ENCODE peak calls at places on chromosomes 4 and X, in nine cellular contexts. G is cardiac fibroblast; O is NT2/D1; J is activated CD4-positive, alpha-beta T cell treated with anti-CD3 and anti-CD28 coated beads, Interleukin-2, amount 50 U/mL, for 1 hour; U is fibroblast of gingiva; C is T-helper 2 cell; M is body of pancreas; W is C1 segment of cervical spinal cord; Z is endodermal cell. Y is an unnamed sample.

GRCh38 chrX:104315555-104315954 is 60.8 kb upstream of the ESX1 start:
- DNase-seq in G (peak; percentile 38), O (no peak), J (no peak), U (peak; percentile 9), C (no peak), M (no peak), W (no peak), Z (no peak), Y (peak; percentile 50)

GRCh38 chrX:18210470-18210869 is 10.2 kb downstream of the BEND2 start:
- DNase-seq in G (peak; percentile 0), O (no peak), J (no peak), U (no peak), C (no peak), M (no peak), W (no peak), Z (no peak), Y (peak; percentile 2)

GRCh38 chr4:183142566-183143545 is 43.8 kb downstream of the WWC2 start:
- DNase-seq in G (peak; percentile 74), O (no peak), J (no peak), U (peak; percentile 74), C (no peak), M (peak; percentile 74), W (no peak), Z (no peak), Y (peak; percentile 40)

GRCh38 chr4:182604953-182605352 is 312.2 kb downstream of the DCTD start:
- DNase-seq in G (peak; percentile 13), O (no peak), J (no peak), U (no peak), C (no peak), M (no peak), W (no peak), Z (no peak), Y (no peak)

GRCh38 chr4:15893967-15894366 is 44.6 kb downstream of the FGFBP1 start:
- DNase-seq in G (peak; percentile 92), O (no peak), J (no peak), U (peak; percentile 83), C (no peak), M (no peak), W (no peak), Z (no peak), Y (peak; percentile 72)

GRCh38 chr4:173696011-173696410 is 166.0 kb upstream of the HAND2 start:
- DNase-seq in G (no peak), O (no peak), J (no peak), U (no peak), C (no peak), M (no peak), W (no peak), Z (no peak), Y (no peak)

GRCh38 chrX:11932423-11932822 is 174.4 kb downstream of the MSL3 start:
- DNase-seq in G (no peak), O (no peak), J (no peak), U (no peak), C (no peak), M (no peak), W (no peak), Z (no peak), Y (no peak)

GRCh38 chr4:3756343-3757059 is 9.7 kb upstream of the ADRA2C start:
- DNase-seq in G (no peak), O (no peak), J (no peak), U (no peak), C (no peak), M (no peak), W (no peak), Z (peak; percentile 77), Y (no peak)

GRCh38 chr4:156781852-156782251 is 189.7 kb downstream of the PDGFC start:
- DNase-seq in G (no peak), O (no peak), J (no peak), U (no peak), C (no peak), M (no peak), W (no peak), Z (no peak), Y (no peak)

GRCh38 chr4:150096625-150097024 is 18.4 kb downstream of the DCLK2 start:
- DNase-seq in G (no peak), O (no peak), J (no peak), U (no peak), C (no peak), M (no peak), W (no peak), Z (no peak), Y (no peak)

GRCh38 chrX:3262906-3263305 is 83.5 kb downstream of the MXRA5 start:
- DNase-seq in G (peak; percentile 77), O (no peak), J (no peak), U (peak; percentile 68), C (no peak), M (no peak), W (no peak), Z (no peak), Y (peak; percentile 77)

GRCh38 chr4:72312032-72312650 is 256.9 kb downstream of the ADAMTS3 start:
- DNase-seq in G (peak; percentile 95), O (peak; percentile 49), J (no peak), U (peak; percentile 92), C (no peak), M (peak; percentile 20), W (peak; percentile 62), Z (peak; percentile 75), Y (peak; percentile 97)

GRCh38 chr4:140718240-140718639 is 37.9 kb downstream of the TBC1D9 start:
- DNase-seq in G (peak; percentile 52), O (no peak), J (no peak), U (peak; percentile 58), C (no peak), M (no peak), W (no peak), Z (no peak), Y (peak; percentile 40)

GRCh38 chr4:122898370-122899150 is 23.8 kb downstream of the NUDT6 start:
- DNase-seq in G (peak; percentile 88), O (no peak), J (no peak), U (peak; percentile 84), C (no peak), M (no peak), W (no peak), Z (no peak), Y (peak; percentile 86)

GRCh38 chrX:138875472-138875871 is 164.0 kb upstream of the FGF13 start:
- DNase-seq in G (no peak), O (no peak), J (no peak), U (no peak), C (no peak), M (no peak), W (no peak), Z (no peak), Y (no peak)

GRCh38 chr4:58761563-58761962 is 1651.4 kb upstream of the IGFBP7 start:
- DNase-seq in G (no peak), O (no peak), J (no peak), U (no peak), C (no peak), M (no peak), W (no peak), Z (no peak), Y (no peak)

GRCh38 chr4:142095886-142096605 is 459.7 kb downstream of the IL15 start:
- DNase-seq in G (peak; percentile 93), O (no peak), J (no peak), U (peak; percentile 89), C (no peak), M (no peak), W (no peak), Z (no peak), Y (peak; percentile 93)

GRCh38 chr4:99612281-99612680 is 37.7 kb downstream of the MTTP start:
- DNase-seq in G (no peak), O (no peak), J (no peak), U (no peak), C (no peak), M (no peak), W (no peak), Z (no peak), Y (no peak)

GRCh38 chr4:3021627-3022026 is 52.7 kb downstream of the HTT-AS start:
- DNase-seq in G (no peak), O (no peak), J (no peak), U (no peak), C (peak; percentile 56), M (no peak), W (no peak), Z (no peak), Y (no peak)

GRCh38 chr4:183241322-183241640 is 78.8 kb downstream of the CLDN22 start:
- DNase-seq in G (peak; percentile 78), O (no peak), J (no peak), U (peak; percentile 49), C (no peak), M (no peak), W (no peak), Z (no peak), Y (no peak)

GRCh38 chr4:78661086-78661690 is 109.6 kb downstream of the ANXA3 start:
- DNase-seq in G (no peak), O (no peak), J (no peak), U (no peak), C (no peak), M (no peak), W (no peak), Z (no peak), Y (no peak)